ENCODE peak calls at places on chromosome 16, in eight cellular contexts. N, I, Q, L, M, H, X and P are unnamed samples.

GRCh38 chr16:86823895-86824671 is 245.7 kb downstream of the FOXL1 start:
- DNase-seq in N (peak; percentile 39), I (no peak), Q (no peak), L (no peak), M (no peak), H (no peak), X (peak; percentile 76), P (no peak)

GRCh38 chr16:67277999-67278772 is 1.1 kb upstream of the PLEKHG4 start:
- DNase-seq in N (peak; percentile 50), I (no peak), Q (no peak), L (peak; percentile 35), M (no peak), H (no peak), X (peak; percentile 90), P (no peak)

GRCh38 chr16:59634951-59635350 is 900.8 kb upstream of the GOT2 start:
- DNase-seq in N (no peak), I (no peak), Q (no peak), L (no peak), M (no peak), H (no peak), X (no peak), P (no peak)

GRCh38 chr16:85917959-85918358 is 19.0 kb downstream of the IRF8 start:
- DNase-seq in N (no peak), I (no peak), Q (no peak), L (no peak), M (no peak), H (no peak), X (no peak), P (no peak)

GRCh38 chr16:7177875-7178274 is 154.8 kb upstream of the RBFOX1 start:
- DNase-seq in N (no peak), I (no peak), Q (no peak), L (no peak), M (no peak), H (no peak), X (no peak), P (no peak)

GRCh38 chr16:86568677-86569623 is 2.3 kb downstream of the FOXC2 start:
- DNase-seq in N (no peak), I (no peak), Q (no peak), L (no peak), M (no peak), H (no peak), X (no peak), P (no peak)

GRCh38 chr16:83769397-83770008 is 38.3 kb upstream of the HSBP1 start:
- DNase-seq in N (no peak), I (no peak), Q (no peak), L (no peak), M (no peak), H (no peak), X (no peak), P (no peak)

GRCh38 chr16:23509441-23509754 is 896 bp downstream of the GGA2 start:
- DNase-seq in N (no peak), I (no peak), Q (no peak), L (peak; percentile 48), M (no peak), H (no peak), X (no peak), P (no peak)

GRCh38 chr16:64841071-64841470 is 280.8 kb downstream of the CDH11 start:
- DNase-seq in N (no peak), I (no peak), Q (no peak), L (no peak), M (no peak), H (no peak), X (no peak), P (no peak)

GRCh38 chr16:19168173-19169080 is at the start of gene SYT17:
- DNase-seq in N (no peak), I (no peak), Q (peak; percentile 29), L (no peak), M (no peak), H (no peak), X (no peak), P (no peak)

GRCh38 chr16:3157229-3158013 is 22.6 kb downstream of the ZNF213 start:
- DNase-seq in N (peak; percentile 87), I (peak; percentile 82), Q (peak; percentile 85), L (peak; percentile 87), M (peak; percentile 64), H (peak; percentile 52), X (peak; percentile 95), P (peak; percentile 41)

GRCh38 chr16:24010440-24011089 is 174.8 kb downstream of the PRKCB start:
- DNase-seq in N (no peak), I (peak; percentile 87), Q (peak; percentile 73), L (peak; percentile 89), M (peak; percentile 82), H (peak; percentile 81), X (peak; percentile 66), P (peak; percentile 81)